ENCODE peak calls at places on chromosomes 16 and 17, in eight cellular contexts. One of them, this sample, is unnamed.

GRCh38 chr17:31095239-31096105 is 695 bp downstream of the NF1 start:
- DNase-seq in heart right ventricle: peak; percentile 34
- DNase-seq in aorta: peak; percentile 65
- DNase-seq in left ventricle myocardium inferior: peak; percentile 41
- DNase-seq in neural progenitor cell: peak; percentile 93
- DNase-seq in right lobe of liver: peak; percentile 66
- DNase-seq in breast epithelium: peak; percentile 48
- DNase-seq in CD8-positive, alpha-beta memory T cell: peak; percentile 32
- DNase-seq in this sample: peak; percentile 26

GRCh38 chr16:17518441-17518840 is 47.7 kb upstream of the XYLT1 start:
- DNase-seq in CD8-positive, alpha-beta memory T cell: no peak
- DNase-seq in heart right ventricle: no peak
- DNase-seq in aorta: no peak
- DNase-seq in right lobe of liver: no peak
- DNase-seq in left ventricle myocardium inferior: no peak
- DNase-seq in neural progenitor cell: no peak
- DNase-seq in breast epithelium: no peak
- DNase-seq in this sample: no peak

GRCh38 chr17:37368577-37368976 is 7.2 kb upstream of the C17orf78 start:
- DNase-seq in left ventricle myocardium inferior: no peak
- DNase-seq in neural progenitor cell: no peak
- DNase-seq in breast epithelium: no peak
- DNase-seq in right lobe of liver: no peak
- DNase-seq in aorta: no peak
- DNase-seq in CD8-positive, alpha-beta memory T cell: no peak
- DNase-seq in heart right ventricle: no peak
- DNase-seq in this sample: no peak

GRCh38 chr17:70181376-70181775 is 12.0 kb downstream of the KCNJ2 start:
- DNase-seq in aorta: no peak
- DNase-seq in breast epithelium: no peak
- DNase-seq in neural progenitor cell: no peak
- DNase-seq in right lobe of liver: no peak
- DNase-seq in left ventricle myocardium inferior: no peak
- DNase-seq in heart right ventricle: no peak
- DNase-seq in CD8-positive, alpha-beta memory T cell: no peak
- DNase-seq in this sample: no peak

GRCh38 chr17:30950669-30951399 is 20.0 kb upstream of the RNF135 start:
- DNase-seq in aorta: peak; percentile 91
- DNase-seq in heart right ventricle: peak; percentile 85
- DNase-seq in right lobe of liver: peak; percentile 86
- DNase-seq in left ventricle myocardium inferior: peak; percentile 72
- DNase-seq in breast epithelium: no peak
- DNase-seq in CD8-positive, alpha-beta memory T cell: no peak
- DNase-seq in neural progenitor cell: no peak
- DNase-seq in this sample: peak; percentile 77

GRCh38 chr17:78935419-78936323 is 10.5 kb upstream of the TIMP2 start:
- DNase-seq in CD8-positive, alpha-beta memory T cell: no peak
- DNase-seq in neural progenitor cell: no peak
- DNase-seq in heart right ventricle: no peak
- DNase-seq in right lobe of liver: no peak
- DNase-seq in aorta: peak; percentile 85
- DNase-seq in left ventricle myocardium inferior: peak; percentile 63
- DNase-seq in breast epithelium: peak; percentile 45
- DNase-seq in this sample: peak; percentile 88

GRCh38 chr16:21336231-21336630 is 58.1 kb upstream of the CRYM start:
- DNase-seq in left ventricle myocardium inferior: no peak
- DNase-seq in aorta: no peak
- DNase-seq in heart right ventricle: no peak
- DNase-seq in CD8-positive, alpha-beta memory T cell: no peak
- DNase-seq in breast epithelium: no peak
- DNase-seq in neural progenitor cell: no peak
- DNase-seq in right lobe of liver: no peak
- DNase-seq in this sample: no peak

GRCh38 chr17:67025216-67025792 is 19.1 kb upstream of the CACNG1 start:
- DNase-seq in heart right ventricle: no peak
- DNase-seq in CD8-positive, alpha-beta memory T cell: no peak
- DNase-seq in aorta: no peak
- DNase-seq in neural progenitor cell: no peak
- DNase-seq in left ventricle myocardium inferior: no peak
- DNase-seq in breast epithelium: no peak
- DNase-seq in right lobe of liver: no peak
- DNase-seq in this sample: no peak

GRCh38 chr16:8962393-8963009 is 1.2 kb downstream of the USP7 start:
- DNase-seq in CD8-positive, alpha-beta memory T cell: peak; percentile 61
- DNase-seq in breast epithelium: no peak
- DNase-seq in heart right ventricle: no peak
- DNase-seq in right lobe of liver: peak; percentile 53
- DNase-seq in aorta: no peak
- DNase-seq in neural progenitor cell: peak; percentile 64
- DNase-seq in left ventricle myocardium inferior: no peak
- DNase-seq in this sample: no peak

GRCh38 chr17:45731459-45731858 is 52.7 kb upstream of the CRHR1 start:
- DNase-seq in breast epithelium: no peak
- DNase-seq in left ventricle myocardium inferior: no peak
- DNase-seq in aorta: no peak
- DNase-seq in CD8-positive, alpha-beta memory T cell: no peak
- DNase-seq in heart right ventricle: no peak
- DNase-seq in right lobe of liver: no peak
- DNase-seq in neural progenitor cell: no peak
- DNase-seq in this sample: no peak

GRCh38 chr16:50591800-50592771 is 43.9 kb downstream of the NKD1 start:
- DNase-seq in neural progenitor cell: no peak
- DNase-seq in CD8-positive, alpha-beta memory T cell: no peak
- DNase-seq in breast epithelium: peak; percentile 86
- DNase-seq in aorta: peak; percentile 91
- DNase-seq in right lobe of liver: peak; percentile 89
- DNase-seq in heart right ventricle: peak; percentile 58
- DNase-seq in left ventricle myocardium inferior: peak; percentile 78
- DNase-seq in this sample: peak; percentile 78

GRCh38 chr16:11029948-11030347 is 85.6 kb downstream of the CLEC16A start:
- DNase-seq in aorta: no peak
- DNase-seq in neural progenitor cell: no peak
- DNase-seq in breast epithelium: no peak
- DNase-seq in CD8-positive, alpha-beta memory T cell: no peak
- DNase-seq in left ventricle myocardium inferior: no peak
- DNase-seq in right lobe of liver: no peak
- DNase-seq in heart right ventricle: no peak
- DNase-seq in this sample: no peak

GRCh38 chr16:89729863-89730574 is 8.7 kb downstream of the ZNF276 start:
- DNase-seq in CD8-positive, alpha-beta memory T cell: no peak
- DNase-seq in neural progenitor cell: no peak
- DNase-seq in heart right ventricle: no peak
- DNase-seq in left ventricle myocardium inferior: no peak
- DNase-seq in aorta: no peak
- DNase-seq in right lobe of liver: no peak
- DNase-seq in breast epithelium: no peak
- DNase-seq in this sample: no peak

GRCh38 chr17:60562421-60562820 is 36.4 kb upstream of the APPBP2 start:
- DNase-seq in CD8-positive, alpha-beta memory T cell: no peak
- DNase-seq in left ventricle myocardium inferior: no peak
- DNase-seq in breast epithelium: no peak
- DNase-seq in aorta: no peak
- DNase-seq in right lobe of liver: no peak
- DNase-seq in neural progenitor cell: no peak
- DNase-seq in heart right ventricle: no peak
- DNase-seq in this sample: no peak

GRCh38 chr17:16407911-16408588 is 7.3 kb upstream of the TRPV2 start:
- DNase-seq in heart right ventricle: peak; percentile 73
- DNase-seq in aorta: peak; percentile 83
- DNase-seq in CD8-positive, alpha-beta memory T cell: no peak
- DNase-seq in breast epithelium: peak; percentile 59
- DNase-seq in right lobe of liver: peak; percentile 74
- DNase-seq in neural progenitor cell: peak; percentile 58
- DNase-seq in left ventricle myocardium inferior: peak; percentile 64
- DNase-seq in this sample: peak; percentile 81

GRCh38 chr16:11506816-11507305 is 79.9 kb downstream of the LITAF start:
- DNase-seq in right lobe of liver: no peak
- DNase-seq in breast epithelium: no peak
- DNase-seq in aorta: no peak
- DNase-seq in left ventricle myocardium inferior: no peak
- DNase-seq in neural progenitor cell: no peak
- DNase-seq in CD8-positive, alpha-beta memory T cell: no peak
- DNase-seq in heart right ventricle: no peak
- DNase-seq in this sample: no peak

GRCh38 chr17:59754547-59754946 is 47.1 kb downstream of the VMP1 start:
- DNase-seq in left ventricle myocardium inferior: no peak
- DNase-seq in aorta: no peak
- DNase-seq in neural progenitor cell: no peak
- DNase-seq in right lobe of liver: no peak
- DNase-seq in CD8-positive, alpha-beta memory T cell: no peak
- DNase-seq in breast epithelium: no peak
- DNase-seq in heart right ventricle: no peak
- DNase-seq in this sample: no peak

DNA sequence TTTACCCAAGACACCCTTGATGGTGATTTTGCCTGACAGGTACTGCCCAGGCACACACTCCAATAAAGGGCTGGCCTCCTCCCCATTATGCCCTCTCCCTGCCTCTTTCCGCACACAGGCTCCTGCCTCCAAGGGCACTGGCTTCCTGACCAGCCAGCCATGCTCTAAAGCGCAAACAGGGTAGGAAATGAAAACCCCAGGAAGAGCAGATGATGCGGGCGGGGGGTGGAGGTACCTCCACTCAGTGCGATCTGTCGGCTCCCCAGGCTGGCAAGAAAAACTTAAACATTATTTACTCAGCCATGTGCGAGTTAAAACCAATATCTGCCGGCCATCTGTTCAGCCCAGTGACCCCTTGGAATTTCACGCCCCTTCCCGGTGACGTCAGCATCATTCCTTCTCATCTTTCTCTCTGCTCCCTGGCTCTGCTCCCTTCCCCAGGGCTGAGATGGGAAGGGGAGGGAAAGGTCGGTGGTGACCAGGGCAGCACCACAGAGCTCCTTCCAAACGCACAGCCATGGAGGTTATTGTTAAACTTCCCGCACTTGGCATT is 262.5 kb downstream of the CBLN1 start:
- DNase-seq in left ventricle myocardium inferior: no peak
- DNase-seq in CD8-positive, alpha-beta memory T cell: no peak
- DNase-seq in heart right ventricle: no peak
- DNase-seq in breast epithelium: no peak
- DNase-seq in neural progenitor cell: peak; percentile 67
- DNase-seq in right lobe of liver: no peak
- DNase-seq in aorta: no peak
- DNase-seq in this sample: no peak
- H3K36me3 ChIP-seq in left ventricle myocardium inferior: no peaks in the 10 kb centered on the region
- H3K36me3 ChIP-seq in CD8-positive, alpha-beta memory T cell: no peaks in the 10 kb centered on the region
- H3K36me3 ChIP-seq in heart right ventricle: no peaks in the 10 kb centered on the region
- H3K36me3 ChIP-seq in breast epithelium: no peaks in the 10 kb centered on the region
- H3K36me3 ChIP-seq in neural progenitor cell: no peaks in the 10 kb centered on the region
- H3K36me3 ChIP-seq in right lobe of liver: no peaks in the 10 kb centered on the region
- H3K36me3 ChIP-seq in aorta: no peaks in the 10 kb centered on the region
- H3K36me3 ChIP-seq in this sample: no peaks in the 10 kb centered on the region

DNA sequence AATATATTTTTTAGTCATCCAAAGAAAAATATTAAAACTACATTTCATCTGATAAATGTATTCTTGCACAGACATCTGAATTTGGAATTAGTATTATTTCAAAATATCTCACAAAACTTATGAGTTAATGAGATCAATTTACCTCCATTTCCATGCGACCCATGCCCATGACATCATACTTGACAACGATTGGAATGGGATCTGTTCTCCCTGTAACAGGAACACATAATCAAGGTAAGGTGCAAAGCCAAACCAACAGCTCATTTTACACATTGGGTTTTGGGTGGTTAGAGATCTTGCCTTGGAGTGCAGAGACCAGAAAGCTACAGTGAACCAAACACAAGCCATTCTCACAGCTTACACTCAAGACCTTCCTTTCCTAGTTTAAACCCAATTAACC is 46.9 kb upstream of the ITGA2B start:
- DNase-seq in left ventricle myocardium inferior: no peak
- DNase-seq in aorta: no peak
- DNase-seq in right lobe of liver: no peak
- DNase-seq in breast epithelium: no peak
- DNase-seq in neural progenitor cell: no peak
- DNase-seq in CD8-positive, alpha-beta memory T cell: no peak
- DNase-seq in heart right ventricle: no peak
- DNase-seq in this sample: no peak
- H3K27ac ChIP-seq in left ventricle myocardium inferior: no peak overlapping the region
- H3K27ac ChIP-seq in aorta: no peak overlapping the region
- H3K27ac ChIP-seq in right lobe of liver: no peak overlapping the region
- H3K27ac ChIP-seq in breast epithelium: no peak overlapping the region
- H3K27ac ChIP-seq in neural progenitor cell: peak overlapping the region; percentile 27
- H3K27ac ChIP-seq in CD8-positive, alpha-beta memory T cell: no peak overlapping the region
- H3K27ac ChIP-seq in heart right ventricle: no peak overlapping the region
- H3K27ac ChIP-seq in this sample: no peak overlapping the region

DNA sequence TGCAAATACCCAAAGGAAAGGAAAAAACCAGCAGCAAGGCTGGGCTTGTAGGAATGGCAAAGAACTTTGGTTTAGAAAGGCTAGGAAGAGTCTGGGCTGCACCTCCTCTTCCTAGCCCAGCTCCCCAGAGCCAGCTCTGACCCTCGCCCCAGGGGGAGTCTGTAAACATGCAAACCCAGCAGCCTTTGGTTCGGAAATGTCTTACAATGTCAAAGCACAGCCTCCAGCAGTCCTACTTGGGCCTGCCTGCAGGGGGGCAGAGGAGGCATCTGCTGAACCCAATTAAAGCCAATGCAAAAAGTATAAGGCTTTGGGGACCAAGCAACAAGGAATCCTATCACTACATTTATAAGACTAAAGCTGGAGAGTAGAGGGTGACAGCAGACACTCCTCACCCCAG is 5.0 kb upstream of the FTSJ3 start:
- DNase-seq in CD8-positive, alpha-beta memory T cell: no peak
- DNase-seq in left ventricle myocardium inferior: no peak
- DNase-seq in neural progenitor cell: no peak
- DNase-seq in aorta: no peak
- DNase-seq in heart right ventricle: no peak
- DNase-seq in breast epithelium: no peak
- DNase-seq in right lobe of liver: no peak
- DNase-seq in this sample: no peak
- H3K36me3 ChIP-seq in CD8-positive, alpha-beta memory T cell: peaks cover 63% of the 10 kb centered on the region
- H3K36me3 ChIP-seq in left ventricle myocardium inferior: peaks cover 85% of the 10 kb centered on the region
- H3K36me3 ChIP-seq in neural progenitor cell: peaks cover 5% of the 10 kb centered on the region
- H3K36me3 ChIP-seq in aorta: peaks cover 6% of the 10 kb centered on the region
- H3K36me3 ChIP-seq in heart right ventricle: peaks cover 25% of the 10 kb centered on the region
- H3K36me3 ChIP-seq in breast epithelium: no peaks in the 10 kb centered on the region
- H3K36me3 ChIP-seq in right lobe of liver: peaks cover 6% of the 10 kb centered on the region
- H3K36me3 ChIP-seq in this sample: peaks cover 77% of the 10 kb centered on the region

GRCh38 chr17:6554871-6555330 is 1.5 kb downstream of the PITPNM3 start:
- DNase-seq in neural progenitor cell: peak; percentile 48
- DNase-seq in CD8-positive, alpha-beta memory T cell: no peak
- DNase-seq in breast epithelium: no peak
- DNase-seq in heart right ventricle: no peak
- DNase-seq in aorta: no peak
- DNase-seq in right lobe of liver: no peak
- DNase-seq in left ventricle myocardium inferior: no peak
- DNase-seq in this sample: no peak

GRCh38 chr17:6554336-6554735 is 2.0 kb downstream of the PITPNM3 start:
- DNase-seq in left ventricle myocardium inferior: no peak
- DNase-seq in neural progenitor cell: no peak
- DNase-seq in CD8-positive, alpha-beta memory T cell: no peak
- DNase-seq in heart right ventricle: no peak
- DNase-seq in aorta: no peak
- DNase-seq in right lobe of liver: no peak
- DNase-seq in breast epithelium: no peak
- DNase-seq in this sample: no peak

GRCh38 chr17:6551356-6551755 is 5.0 kb downstream of the PITPNM3 start:
- DNase-seq in aorta: no peak
- DNase-seq in heart right ventricle: no peak
- DNase-seq in breast epithelium: no peak
- DNase-seq in CD8-positive, alpha-beta memory T cell: no peak
- DNase-seq in left ventricle myocardium inferior: no peak
- DNase-seq in neural progenitor cell: no peak
- DNase-seq in right lobe of liver: no peak
- DNase-seq in this sample: no peak

GRCh38 chr17:6549384-6550036 is 6.8 kb downstream of the PITPNM3 start:
- DNase-seq in left ventricle myocardium inferior: no peak
- DNase-seq in neural progenitor cell: no peak
- DNase-seq in aorta: no peak
- DNase-seq in breast epithelium: no peak
- DNase-seq in heart right ventricle: no peak
- DNase-seq in right lobe of liver: no peak
- DNase-seq in CD8-positive, alpha-beta memory T cell: no peak
- DNase-seq in this sample: no peak

GRCh38 chr17:6551909-6552768 is 4.2 kb downstream of the PITPNM3 start:
- DNase-seq in breast epithelium: peak; percentile 68
- DNase-seq in left ventricle myocardium inferior: no peak
- DNase-seq in heart right ventricle: peak; percentile 29
- DNase-seq in right lobe of liver: no peak
- DNase-seq in CD8-positive, alpha-beta memory T cell: no peak
- DNase-seq in aorta: no peak
- DNase-seq in neural progenitor cell: no peak
- DNase-seq in this sample: no peak
- H3K27ac ChIP-seq in breast epithelium: peak overlapping the region; percentile 74
- H3K27ac ChIP-seq in left ventricle myocardium inferior: no peak overlapping the region
- H3K27ac ChIP-seq in heart right ventricle: no peak overlapping the region
- H3K27ac ChIP-seq in right lobe of liver: no peak overlapping the region
- H3K27ac ChIP-seq in CD8-positive, alpha-beta memory T cell: no peak overlapping the region
- H3K27ac ChIP-seq in aorta: no peak overlapping the region
- H3K27ac ChIP-seq in neural progenitor cell: no peak overlapping the region
- H3K27ac ChIP-seq in this sample: no peak overlapping the region

This sample was measured in tibial artery.